ENCODE peak calls at places on chromosomes 11 and 22, in seven cellular contexts. One of them, this sample, is unnamed.

GRCh38 chr11:88105952-88106351 is 69.3 kb downstream of the RAB38 start:
- DNase-seq in A549: no peak
- DNase-seq in GM12878: no peak
- DNase-seq in HCT116: no peak
- DNase-seq in K562: no peak
- DNase-seq in endothelial cell of umbilical vein: no peak
- DNase-seq in HepG2: no peak
- DNase-seq in this sample: no peak

GRCh38 chr22:42673898-42674390 is 24.8 kb upstream of the CYB5R3 start:
- DNase-seq in A549: no peak
- DNase-seq in GM12878: no peak
- DNase-seq in HCT116: no peak
- DNase-seq in K562: no peak
- DNase-seq in endothelial cell of umbilical vein: peak
- DNase-seq in HepG2: peak
- DNase-seq in this sample: no peak

GRCh38 chr11:35619754-35620640 is 1.7 kb downstream of the FJX1 start:
- DNase-seq in A549: peak
- DNase-seq in GM12878: no peak
- DNase-seq in HCT116: no peak
- DNase-seq in K562: peak
- DNase-seq in endothelial cell of umbilical vein: peak
- DNase-seq in HepG2: peak
- DNase-seq in this sample: peak

GRCh38 chr11:115548878-115549528 is 44.8 kb upstream of the CADM1 start:
- DNase-seq in A549: peak
- DNase-seq in GM12878: no peak
- DNase-seq in HCT116: no peak
- DNase-seq in K562: no peak
- DNase-seq in endothelial cell of umbilical vein: no peak
- DNase-seq in HepG2: peak
- DNase-seq in this sample: no peak

GRCh38 chr22:37559901-37560681 is at the start of gene CDC42EP1:
- DNase-seq in A549: no peak
- DNase-seq in GM12878: no peak
- DNase-seq in HCT116: no peak
- DNase-seq in K562: peak
- DNase-seq in endothelial cell of umbilical vein: peak
- DNase-seq in HepG2: no peak
- DNase-seq in this sample: peak

GRCh38 chr11:12826441-12826840 is 152.2 kb downstream of the TEAD1 start:
- DNase-seq in A549: no peak
- DNase-seq in GM12878: no peak
- DNase-seq in HCT116: no peak
- DNase-seq in K562: no peak
- DNase-seq in endothelial cell of umbilical vein: peak
- DNase-seq in HepG2: no peak
- DNase-seq in this sample: no peak

GRCh38 chr22:47048123-47049077 is 285.9 kb downstream of the TBC1D22A start:
- DNase-seq in A549: no peak
- DNase-seq in GM12878: no peak
- DNase-seq in HCT116: no peak
- DNase-seq in K562: no peak
- DNase-seq in endothelial cell of umbilical vein: no peak
- DNase-seq in HepG2: no peak
- DNase-seq in this sample: no peak

GRCh38 chr22:41537203-41537602 is 7.1 kb downstream of the POLR3H start:
- DNase-seq in A549: no peak
- DNase-seq in GM12878: no peak
- DNase-seq in HCT116: no peak
- DNase-seq in K562: no peak
- DNase-seq in endothelial cell of umbilical vein: no peak
- DNase-seq in HepG2: no peak
- DNase-seq in this sample: no peak

GRCh38 chr11:74417860-74418508 is 19.8 kb upstream of the PGM2L1 start:
- DNase-seq in A549: no peak
- DNase-seq in GM12878: no peak
- DNase-seq in HCT116: no peak
- DNase-seq in K562: no peak
- DNase-seq in endothelial cell of umbilical vein: peak
- DNase-seq in HepG2: no peak
- DNase-seq in this sample: peak

GRCh38 chr11:64156235-64157011 is 9.5 kb downstream of the MACROD1 start:
- DNase-seq in A549: no peak
- DNase-seq in GM12878: no peak
- DNase-seq in HCT116: no peak
- DNase-seq in K562: no peak
- DNase-seq in endothelial cell of umbilical vein: no peak
- DNase-seq in HepG2: peak
- DNase-seq in this sample: no peak

GRCh38 chr11:20596629-20597129 is 2.7 kb upstream of the SLC6A5 start:
- DNase-seq in A549: no peak
- DNase-seq in GM12878: no peak
- DNase-seq in HCT116: no peak
- DNase-seq in K562: peak
- DNase-seq in endothelial cell of umbilical vein: no peak
- DNase-seq in HepG2: no peak
- DNase-seq in this sample: no peak

GRCh38 chr11:95339554-95339953 is 108.6 kb upstream of the SESN3 start:
- DNase-seq in A549: no peak
- DNase-seq in GM12878: no peak
- DNase-seq in HCT116: no peak
- DNase-seq in K562: no peak
- DNase-seq in endothelial cell of umbilical vein: no peak
- DNase-seq in HepG2: no peak
- DNase-seq in this sample: no peak

GRCh38 chr11:44275961-44276550 is 33.9 kb downstream of the ALX4 start:
- DNase-seq in A549: no peak
- DNase-seq in GM12878: no peak
- DNase-seq in HCT116: no peak
- DNase-seq in K562: no peak
- DNase-seq in endothelial cell of umbilical vein: no peak
- DNase-seq in HepG2: no peak
- DNase-seq in this sample: no peak

GRCh38 chr11:80822248-80822647 is 1381.4 kb upstream of the TENM4 start:
- DNase-seq in A549: no peak
- DNase-seq in GM12878: no peak
- DNase-seq in HCT116: no peak
- DNase-seq in K562: no peak
- DNase-seq in endothelial cell of umbilical vein: no peak
- DNase-seq in HepG2: no peak
- DNase-seq in this sample: no peak

GRCh38 chr11:72576661-72577060 is 97.6 kb downstream of the PDE2A start:
- DNase-seq in A549: no peak
- DNase-seq in GM12878: no peak
- DNase-seq in HCT116: no peak
- DNase-seq in K562: no peak
- DNase-seq in endothelial cell of umbilical vein: no peak
- DNase-seq in HepG2: no peak
- DNase-seq in this sample: no peak

GRCh38 chr11:103594283-103594682 is 442.2 kb upstream of the DDI1 start:
- DNase-seq in A549: no peak
- DNase-seq in GM12878: no peak
- DNase-seq in HCT116: no peak
- DNase-seq in K562: no peak
- DNase-seq in endothelial cell of umbilical vein: no peak
- DNase-seq in HepG2: no peak
- DNase-seq in this sample: no peak

GRCh38 chr11:101620026-101620425 is 36.2 kb upstream of the TRPC6 start:
- DNase-seq in A549: no peak
- DNase-seq in GM12878: no peak
- DNase-seq in HCT116: no peak
- DNase-seq in K562: no peak
- DNase-seq in endothelial cell of umbilical vein: no peak
- DNase-seq in HepG2: no peak
- DNase-seq in this sample: no peak

GRCh38 chr11:134019500-134019899 is 49.4 kb upstream of the JAM3 start:
- DNase-seq in A549: no peak
- DNase-seq in GM12878: no peak
- DNase-seq in HCT116: no peak
- DNase-seq in K562: no peak
- DNase-seq in endothelial cell of umbilical vein: no peak
- DNase-seq in HepG2: no peak
- DNase-seq in this sample: no peak

GRCh38 chr11:16902182-16902581 is 112.0 kb downstream of the PLEKHA7 start:
- DNase-seq in A549: no peak
- DNase-seq in GM12878: peak
- DNase-seq in HCT116: peak
- DNase-seq in K562: no peak
- DNase-seq in endothelial cell of umbilical vein: no peak
- DNase-seq in HepG2: no peak
- DNase-seq in this sample: peak

GRCh38 chr11:130848361-130849214 is 67.7 kb downstream of the SNX19 start:
- DNase-seq in A549: no peak
- DNase-seq in GM12878: no peak
- DNase-seq in HCT116: no peak
- DNase-seq in K562: no peak
- DNase-seq in endothelial cell of umbilical vein: no peak
- DNase-seq in HepG2: no peak
- DNase-seq in this sample: no peak

GRCh38 chr11:130849215-130849568 is 67.1 kb downstream of the SNX19 start:
- DNase-seq in A549: no peak
- DNase-seq in GM12878: no peak
- DNase-seq in HCT116: no peak
- DNase-seq in K562: no peak
- DNase-seq in endothelial cell of umbilical vein: no peak
- DNase-seq in HepG2: no peak
- DNase-seq in this sample: peak

GRCh38 chr11:130850185-130850944 is 65.9 kb downstream of the SNX19 start:
- DNase-seq in A549: no peak
- DNase-seq in GM12878: no peak
- DNase-seq in HCT116: no peak
- DNase-seq in K562: no peak
- DNase-seq in endothelial cell of umbilical vein: no peak
- DNase-seq in HepG2: no peak
- DNase-seq in this sample: no peak

GRCh38 chr11:130846606-130847005 is 69.7 kb downstream of the SNX19 start:
- DNase-seq in A549: no peak
- DNase-seq in GM12878: no peak
- DNase-seq in HCT116: no peak
- DNase-seq in K562: no peak
- DNase-seq in endothelial cell of umbilical vein: no peak
- DNase-seq in HepG2: peak
- DNase-seq in this sample: peak

DNA sequence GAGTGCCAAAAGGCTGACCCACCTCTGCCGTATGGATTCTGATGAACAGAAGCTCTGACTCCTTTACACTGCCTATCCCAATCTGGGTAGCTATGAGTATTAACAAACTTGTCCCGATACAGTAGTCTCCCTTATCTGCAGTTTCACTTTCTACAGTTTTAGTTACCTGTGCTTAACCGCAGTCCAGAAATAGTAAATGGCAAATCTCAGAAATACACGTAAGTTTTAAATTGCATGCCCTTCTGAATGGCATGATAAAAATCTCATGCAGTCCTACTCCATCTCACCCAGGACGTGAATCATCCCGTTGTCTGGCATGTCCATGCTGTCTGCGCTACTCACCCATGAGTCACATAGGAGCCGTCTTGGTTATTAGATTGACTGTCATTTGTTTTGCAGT is 68.8 kb downstream of the SNX19 start:
- DNase-seq in A549: peak
- DNase-seq in GM12878: no peak
- DNase-seq in HCT116: peak
- DNase-seq in K562: no peak
- DNase-seq in endothelial cell of umbilical vein: no peak
- DNase-seq in HepG2: peak
- DNase-seq in this sample: peak
- H3K4me2 ChIP-seq in A549: peak
- H3K4me2 ChIP-seq in GM12878: no peak
- H3K4me2 ChIP-seq in HCT116: peak
- H3K4me2 ChIP-seq in K562: no peak
- H3K4me2 ChIP-seq in endothelial cell of umbilical vein: no peak
- H3K4me2 ChIP-seq in HepG2: no peak
- H3K4me2 ChIP-seq in this sample: peak

DNA sequence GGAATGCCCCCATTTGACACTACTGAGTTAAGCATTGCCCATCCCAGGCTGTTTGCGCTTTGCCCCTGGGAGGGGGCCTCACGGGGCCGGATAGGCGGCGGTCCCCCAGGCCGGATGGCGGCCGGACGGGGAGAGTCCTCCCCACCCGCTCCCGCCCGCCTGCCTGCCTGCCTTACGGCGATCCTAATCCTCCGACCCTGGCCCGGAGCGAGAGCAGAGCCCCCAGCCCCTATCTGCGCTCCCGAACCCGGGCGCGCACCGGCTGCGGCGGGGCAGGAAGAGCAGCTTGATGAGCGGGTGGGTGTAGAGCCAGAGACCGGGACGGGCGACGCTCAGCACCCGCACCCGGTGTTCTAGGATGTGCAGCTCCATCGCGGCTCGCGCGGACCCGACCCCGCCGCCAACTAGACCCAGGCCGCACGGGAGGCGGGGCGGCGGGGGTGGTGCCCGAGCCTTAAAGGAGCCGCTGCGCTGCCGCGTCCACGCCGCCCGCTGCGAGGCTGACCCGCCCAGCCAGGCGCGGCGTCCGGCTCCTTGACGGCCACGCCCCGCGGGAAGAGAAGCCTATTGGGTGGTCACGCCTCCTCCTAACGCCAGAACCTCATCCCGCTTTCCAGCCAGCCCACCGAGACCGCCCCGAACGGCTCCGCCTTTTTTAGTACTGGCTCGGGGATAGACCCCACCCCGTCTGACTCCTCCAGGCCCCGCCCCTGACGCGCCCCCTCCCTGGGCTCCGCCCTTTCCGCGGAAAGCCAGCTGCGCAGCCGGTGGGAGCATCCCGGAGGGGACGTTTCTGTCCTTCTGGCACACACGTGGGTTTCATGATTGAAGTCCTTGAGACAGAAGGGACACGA is at the start of gene CASTOR1:
- DNase-seq in A549: peak
- DNase-seq in GM12878: no peak
- DNase-seq in HCT116: peak
- DNase-seq in K562: peak
- DNase-seq in endothelial cell of umbilical vein: peak
- DNase-seq in HepG2: peak
- DNase-seq in this sample: peak
- TF ChIP-seq POLR2A in A549: peak
- TF ChIP-seq POLR2A in GM12878: no peak
- TF ChIP-seq POLR2A in HCT116: no peak
- TF ChIP-seq POLR2A in K562: no peak
- TF ChIP-seq POLR2A in endothelial cell of umbilical vein: peak
- TF ChIP-seq POLR2A in HepG2: peak
- TF ChIP-seq POLR2A in this sample: no peak

DNA sequence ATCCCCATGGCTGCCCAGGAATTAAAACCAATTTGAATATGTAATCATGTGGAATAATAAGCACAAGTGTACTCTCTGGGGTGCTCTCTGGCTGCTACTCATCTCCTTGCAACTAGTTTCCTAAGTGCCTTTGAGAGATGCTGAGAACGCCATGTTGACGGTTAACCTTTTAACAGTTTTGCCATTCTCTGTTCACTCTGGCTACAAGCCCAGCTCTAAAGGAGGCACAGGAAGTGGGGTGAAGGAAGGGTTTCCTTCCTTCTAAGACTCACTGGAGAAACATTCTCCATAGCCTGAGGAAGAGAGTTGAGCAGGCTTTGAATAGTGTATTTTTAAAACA is 122.0 kb upstream of the ZC3H12C start:
- DNase-seq in A549: no peak
- DNase-seq in GM12878: no peak
- DNase-seq in HCT116: no peak
- DNase-seq in K562: no peak
- DNase-seq in endothelial cell of umbilical vein: peak
- DNase-seq in HepG2: no peak
- DNase-seq in this sample: peak
- H3K4me2 ChIP-seq in A549: no peak
- H3K4me2 ChIP-seq in GM12878: peak
- H3K4me2 ChIP-seq in HCT116: no peak
- H3K4me2 ChIP-seq in K562: no peak
- H3K4me2 ChIP-seq in endothelial cell of umbilical vein: peak
- H3K4me2 ChIP-seq in HepG2: no peak
- H3K4me2 ChIP-seq in this sample: no peak

GRCh38 chr11:46247090-46247489 is 30.4 kb upstream of the CREB3L1 start:
- DNase-seq in A549: no peak
- DNase-seq in GM12878: no peak
- DNase-seq in HCT116: no peak
- DNase-seq in K562: no peak
- DNase-seq in endothelial cell of umbilical vein: no peak
- DNase-seq in HepG2: no peak
- DNase-seq in this sample: no peak
- TF ChIP-seq POLR2A in A549: no peak
- TF ChIP-seq POLR2A in GM12878: no peak
- TF ChIP-seq POLR2A in HCT116: no peak
- TF ChIP-seq POLR2A in K562: no peak
- TF ChIP-seq POLR2A in endothelial cell of umbilical vein: no peak
- TF ChIP-seq POLR2A in HepG2: no peak
- TF ChIP-seq POLR2A in this sample: no peak